ENCODE peak calls at places on chromosomes 6 and 20, in four cellular contexts. X, E, B and J are unnamed samples.

GRCh38 chr6:33118525-33119123 is 42.8 kb downstream of the HLA-DPB1 start:
- DNase-seq in E (no peak), X (peak), B (no peak), J (peak)

GRCh38 chr20:25233016-25233772 is 14.7 kb upstream of the PYGB start:
- DNase-seq in E (no peak), X (peak), B (no peak), J (no peak)

GRCh38 chr6:26311385-26312095 is 53.5 kb upstream of the BTN3A2 start:
- DNase-seq in E (peak), B (no peak), X (peak), J (peak)

GRCh38 chr6:136317023-136317649 is 27.5 kb upstream of the BCLAF1 start:
- DNase-seq in E (peak), B (peak), X (peak), J (peak)

GRCh38 chr20:48738094-48738398 is 89.8 kb downstream of the PREX1 start:
- DNase-seq in B (no peak), E (no peak), X (no peak), J (no peak)

GRCh38 chr6:85797993-85798392 is 155.3 kb upstream of the SYNCRIP start:
- DNase-seq in E (no peak), B (no peak), X (no peak), J (no peak)

GRCh38 chr20:57398231-57398821 is 7.1 kb downstream of the RBM38 start:
- DNase-seq in E (peak), X (no peak), B (no peak), J (no peak)

GRCh38 chr20:52812231-52812847 is 159.8 kb upstream of the TSHZ2 start:
- DNase-seq in B (no peak), X (peak), E (no peak), J (no peak)

GRCh38 chr6:166749666-166750065 is 122.6 kb upstream of the RPS6KA2 start:
- DNase-seq in X (no peak), B (no peak), E (no peak), J (no peak)
- H3K27ac ChIP-seq in X (no peak), B (no peak), E (no peak), J (no peak)

GRCh38 chr6:163661271-163661671 is 246.8 kb downstream of the QKI start:
- DNase-seq in X (no peak), B (no peak), E (peak), J (no peak)

GRCh38 chr6:163663575-163663974 is 249.1 kb downstream of the QKI start:
- DNase-seq in B (no peak), X (no peak), E (no peak), J (no peak)

GRCh38 chr6:163662604-163663225 is 248.2 kb downstream of the QKI start:
- DNase-seq in B (no peak), X (no peak), E (no peak), J (no peak)

GRCh38 chr6:163655217-163656121 is 241.0 kb downstream of the QKI start:
- DNase-seq in X (no peak), E (no peak), B (no peak), J (no peak)

DNA sequence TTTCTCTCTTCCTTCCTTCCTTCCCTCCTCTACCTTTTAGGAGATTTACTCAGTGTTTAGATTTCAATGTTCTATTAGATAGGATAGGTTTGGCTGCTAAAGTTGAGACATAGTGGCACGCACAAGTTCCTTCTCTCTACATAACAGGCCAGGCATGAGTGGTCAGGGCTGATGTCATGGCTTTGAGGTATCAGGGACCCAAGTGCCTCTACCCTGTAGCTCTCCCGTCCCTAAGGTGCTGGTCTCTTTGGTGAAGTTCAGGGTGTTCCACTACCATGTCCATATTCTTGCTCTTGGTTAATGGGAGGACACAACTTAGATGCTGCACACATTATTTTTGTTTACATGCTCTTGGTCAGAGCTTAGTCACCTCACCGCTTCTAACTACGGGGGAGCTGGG is 245.3 kb downstream of the QKI start:
- DNase-seq in E (no peak), X (no peak), B (no peak), J (no peak)
- TF ChIP-seq EGR1 in E (no peak), X (no peak), B (no peak), J (no peak)

GRCh38 chr6:42316390-42316970 is 98.8 kb upstream of the MRPS10 start:
- DNase-seq in B (peak), X (no peak), E (peak), J (no peak)
- H3K27ac ChIP-seq in B (no peak), X (no peak), E (no peak), J (peak)

GRCh38 chr6:154258064-154258757 is 98.4 kb downstream of the IPCEF1 start:
- DNase-seq in B (no peak), E (no peak), X (no peak), J (no peak)
- TF ChIP-seq EGR1 in B (no peak), E (no peak), X (no peak), J (no peak)

DNA sequence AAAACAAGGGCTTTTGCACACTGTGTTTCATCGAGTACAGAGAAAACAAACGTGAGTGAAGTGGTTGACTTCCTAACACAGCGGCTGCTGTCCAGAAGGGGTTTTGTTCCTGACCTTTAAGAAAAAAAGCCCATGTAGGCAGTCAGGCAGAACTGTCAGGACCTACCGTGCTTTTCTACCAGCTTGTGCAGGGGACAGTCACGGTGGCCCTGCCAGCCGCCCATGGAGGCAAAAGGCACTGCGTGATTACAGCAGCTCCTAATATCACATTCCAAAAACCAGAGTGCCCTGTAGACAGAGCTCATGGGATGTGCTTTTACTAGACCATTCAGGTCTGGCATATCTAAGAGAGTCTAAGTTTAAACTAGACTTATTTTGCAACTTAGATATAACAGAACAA is 12.2 kb downstream of the TNFAIP3 start:
- DNase-seq in E (no peak), B (no peak), X (no peak), J (no peak)
- H3K27ac ChIP-seq in E (no peak), B (no peak), X (no peak), J (no peak)

DNA sequence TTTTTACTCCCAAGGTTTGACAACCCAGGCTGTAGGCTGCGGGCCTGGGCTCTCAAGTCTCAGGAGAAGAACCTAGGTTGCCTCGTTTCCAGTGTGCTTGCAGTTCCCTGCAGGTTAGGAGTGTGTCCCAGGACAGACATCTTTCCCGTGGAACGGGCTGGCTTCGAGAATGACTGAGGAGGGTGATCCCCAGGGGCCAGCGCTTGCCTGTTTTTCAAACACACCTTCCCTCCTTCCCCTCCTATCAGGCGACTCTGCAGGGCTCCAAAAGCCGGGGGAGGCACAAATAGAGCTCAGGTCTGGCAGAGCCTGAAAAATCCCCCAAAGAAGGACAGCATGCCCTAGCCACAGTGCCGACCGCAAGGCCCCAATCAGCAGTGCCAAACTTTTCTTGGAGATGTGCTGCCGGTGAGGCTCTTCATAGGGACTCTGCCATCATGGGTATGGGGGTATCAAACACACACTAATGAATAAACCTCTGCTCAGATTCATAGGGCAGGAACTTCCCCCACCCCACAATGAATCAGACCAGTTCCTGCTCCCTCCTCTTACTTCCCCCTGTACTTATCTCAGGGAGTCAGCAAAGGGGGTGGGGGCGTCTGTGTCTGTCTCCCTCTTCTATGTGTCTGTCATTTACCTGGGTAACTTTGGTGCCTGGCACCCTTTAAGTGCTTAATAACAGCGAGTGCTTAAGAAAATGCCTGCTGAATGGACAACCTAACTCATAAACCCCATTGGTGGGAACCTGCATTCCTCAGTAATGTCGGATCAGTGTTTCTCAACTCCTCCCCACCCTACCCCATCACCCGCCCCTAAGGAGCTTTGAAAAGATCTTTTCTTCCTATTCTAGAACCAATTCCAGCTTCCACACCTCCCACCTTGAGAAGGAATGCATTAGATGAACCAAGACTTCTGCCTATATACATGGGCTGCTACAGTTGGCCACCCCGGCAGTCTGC is 1.6 kb downstream of the KCNG1 start:
- DNase-seq in E (no peak), B (no peak), X (no peak), J (no peak)
- TF ChIP-seq EGR1 in E (no peak), B (no peak), X (no peak), J (no peak)

GRCh38 chr6:38799529-38800184 is 84.5 kb downstream of the DNAH8 start:
- DNase-seq in B (no peak), E (no peak), X (no peak), J (no peak)
- H3K27ac ChIP-seq in B (no peak), E (no peak), X (no peak), J (no peak)

GRCh38 chr6:37987559-37987958 is 168.0 kb downstream of the ZFAND3 start:
- DNase-seq in X (no peak), B (no peak), E (no peak), J (no peak)

GRCh38 chr6:37984578-37984977 is 165.1 kb downstream of the ZFAND3 start:
- DNase-seq in X (no peak), E (no peak), B (no peak), J (no peak)

GRCh38 chr6:37983720-37984501 is 164.4 kb downstream of the ZFAND3 start:
- DNase-seq in X (no peak), E (no peak), B (no peak), J (no peak)

GRCh38 chr6:37987008-37987407 is 167.5 kb downstream of the ZFAND3 start:
- DNase-seq in B (no peak), X (no peak), E (no peak), J (no peak)

DNA sequence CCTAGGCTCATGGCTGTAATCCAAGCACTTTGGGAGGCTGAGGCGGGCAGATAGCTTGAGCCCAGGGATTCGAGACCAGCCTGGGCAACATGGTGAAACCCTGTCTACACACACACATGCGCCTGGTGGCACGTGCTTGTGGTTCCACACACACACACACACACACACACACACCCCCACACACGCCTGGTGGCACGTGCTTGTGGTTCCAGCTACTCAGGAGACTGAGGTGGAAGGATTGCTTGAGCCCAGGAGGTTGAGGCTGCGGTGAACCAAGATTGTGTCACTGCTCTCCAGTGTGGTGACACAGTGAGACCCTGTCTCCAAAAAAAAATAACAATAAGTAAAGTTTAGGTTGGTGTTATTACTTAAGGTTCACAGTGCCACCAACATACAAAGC is 165.8 kb downstream of the ZFAND3 start:
- DNase-seq in E (no peak), B (no peak), X (no peak), J (no peak)
- TF ChIP-seq EGR1 in E (no peak), B (no peak), X (no peak), J (no peak)

GRCh38 chr6:21158149-21158548 is 435.4 kb upstream of the SOX4 start:
- DNase-seq in X (no peak), E (no peak), B (no peak), J (no peak)
- H3K27ac ChIP-seq in X (no peak), E (peak), B (no peak), J (no peak)

GRCh38 chr20:32052792-32053362 is 835 bp downstream of the HCK start:
- DNase-seq in E (no peak), B (no peak), X (no peak), J (no peak)

GRCh38 chr20:32051720-32052089 is 337 bp upstream of the HCK start:
- DNase-seq in B (no peak), E (no peak), X (no peak), J (no peak)

GRCh38 chr20:32050324-32050723 is 1.7 kb upstream of the HCK start:
- DNase-seq in E (no peak), X (no peak), B (no peak), J (no peak)

GRCh38 chr20:32052090-32052791 is at the start of gene HCK:
- DNase-seq in B (no peak), X (no peak), E (no peak), J (no peak)

GRCh38 chr20:32050851-32051556 is 1.0 kb upstream of the HCK start:
- DNase-seq in B (no peak), X (no peak), E (no peak), J (no peak)
- TF ChIP-seq EGR1 in B (no peak), X (no peak), E (no peak), J (no peak)